ENCODE peak calls at places on chromosomes 7 and 10, in nine cellular contexts. F is left lung; H is sciatic nerve; L is heart right ventricle; C is PC-3; E is stimulated activated naive CD8-positive, alpha-beta T cell treated with anti-CD3 and anti-CD28 coated beads, Interleukin-15, amount 100 ng/mL, for 72 hours; K is left ventricle myocardium superior; M is pancreas; P is HCT116. A is an unnamed sample.

GRCh38 chr10:91214906-91215305 is 5.6 kb upstream of the PCGF5 start:
- ATAC-seq in M (no peak), P (no peak), K (no peak), E (no peak), C (no peak), F (no peak), H (no peak), L (no peak), A (no peak)

GRCh38 chr7:82562716-82563404 is 119.3 kb upstream of the CACNA2D1 start:
- ATAC-seq in K (no peak), P (peak), C (no peak), L (no peak), F (no peak), M (no peak), E (no peak), H (no peak), A (no peak)

GRCh38 chr10:71595649-71596048 is 123.9 kb downstream of the C10orf105 start:
- ATAC-seq in C (no peak), P (no peak), M (no peak), H (no peak), F (no peak), L (no peak), K (no peak), E (no peak), A (no peak)

GRCh38 chr10:5079836-5080235 is 14.4 kb upstream of the AKR1C3 start:
- ATAC-seq in K (no peak), M (no peak), L (no peak), E (no peak), H (no peak), P (no peak), F (no peak), C (peak), A (no peak)

GRCh38 chr7:85521108-85521694 is 334.3 kb upstream of the SEMA3D start:
- ATAC-seq in M (no peak), K (no peak), C (peak), L (no peak), P (no peak), F (no peak), H (no peak), E (no peak), A (no peak)

GRCh38 chr10:29081971-29082699 is 206.7 kb upstream of the LYZL1 start:
- ATAC-seq in F (peak), L (peak), C (no peak), K (peak), P (no peak), E (no peak), M (no peak), H (peak), A (no peak)

GRCh38 chr10:86592413-86592812 is 61.9 kb upstream of the OPN4 start:
- ATAC-seq in E (no peak), K (peak), F (peak), H (no peak), M (no peak), P (peak), L (peak), C (peak), A (peak)

GRCh38 chr7:37947138-37947839 is 26.8 kb downstream of the EPDR1 start:
- ATAC-seq in M (no peak), K (peak), C (no peak), L (no peak), P (no peak), H (no peak), E (no peak), F (no peak), A (no peak)

GRCh38 chr10:44853148-44853734 is 57.9 kb upstream of the TMEM72 start:
- ATAC-seq in P (peak), E (peak), L (peak), C (no peak), M (peak), H (no peak), K (peak), F (peak), A (peak)

GRCh38 chr7:30931161-30931926 is 19.7 kb downstream of the AQP1 start:
- ATAC-seq in F (no peak), L (peak), C (no peak), H (peak), M (peak), P (no peak), E (no peak), K (peak), A (no peak)

GRCh38 chr10:75508239-75508813 is 76.9 kb downstream of the LRMDA start:
- ATAC-seq in P (peak), H (no peak), C (peak), E (no peak), F (peak), L (no peak), M (no peak), K (no peak), A (peak)

GRCh38 chr7:117068511-117069155 is 115.3 kb downstream of the ST7 start:
- ATAC-seq in E (peak), F (peak), L (no peak), M (peak), C (no peak), H (no peak), P (no peak), K (peak), A (no peak)

GRCh38 chr7:55043691-55044090 is 24.9 kb downstream of the EGFR start:
- ATAC-seq in M (no peak), F (peak), E (no peak), P (no peak), C (no peak), L (no peak), H (no peak), K (no peak), A (peak)

GRCh38 chr7:116355423-116355765 is 144.1 kb upstream of the CAV2 start:
- ATAC-seq in P (no peak), L (no peak), E (no peak), M (no peak), H (no peak), K (no peak), C (no peak), F (no peak), A (no peak)

GRCh38 chr7:28419717-28420116 is 7.4 kb downstream of the CREB5 start:
- ATAC-seq in C (no peak), E (no peak), F (no peak), H (peak), K (peak), L (no peak), P (no peak), M (no peak), A (peak)

GRCh38 chr10:31644931-31645633 is 283.5 kb downstream of the ARHGAP12 start:
- ATAC-seq in L (no peak), P (peak), K (no peak), C (no peak), E (no peak), F (no peak), M (no peak), H (no peak), A (no peak)

GRCh38 chr7:140661124-140661523 is 11.6 kb upstream of the ADCK2 start:
- ATAC-seq in H (no peak), K (no peak), E (no peak), L (no peak), F (peak), M (no peak), C (peak), P (no peak), A (no peak)

A was measured in esophagus mucosa.